ENCODE peak calls at places on chromosomes 2 and 18, in eight cellular contexts. B, N, F, R, P, G, J and D are unnamed samples. For H3K4me1, the result is how much of the 10 kb centered on the place peaks cover.

GRCh38 chr2:90069290-90069894 is 1377.9 kb downstream of the RPIA start:
- DNase-seq in B (peak), N (peak), F (no peak), R (no peak), P (peak), G (no peak), J (peak), D (no peak)

GRCh38 chr2:122960727-122961641 is 1064.1 kb upstream of the CNTNAP5 start:
- DNase-seq in B (no peak), N (peak), F (no peak), R (no peak), P (no peak), G (no peak), J (peak), D (no peak)

GRCh38 chr2:151237422-151238012 is 24.1 kb downstream of the RBM43 start:
- DNase-seq in B (no peak), N (no peak), F (no peak), R (no peak), P (no peak), G (no peak), J (no peak), D (no peak)

GRCh38 chr18:61400714-61401113 is 67.5 kb downstream of the CDH20 start:
- DNase-seq in B (no peak), N (no peak), F (no peak), R (no peak), P (no peak), G (no peak), J (peak), D (no peak)

GRCh38 chr2:160337728-160338127 is 137.7 kb upstream of the ITGB6 start:
- DNase-seq in B (no peak), N (no peak), F (no peak), R (no peak), P (peak), G (no peak), J (no peak), D (no peak)

GRCh38 chr18:28657836-28658410 is 481.0 kb upstream of the CDH2 start:
- DNase-seq in B (no peak), N (no peak), F (no peak), R (no peak), P (no peak), G (peak), J (peak), D (no peak)

GRCh38 chr2:11145350-11145749 is 9.9 kb upstream of the SLC66A3 start:
- DNase-seq in B (no peak), N (no peak), F (no peak), R (no peak), P (no peak), G (no peak), J (no peak), D (no peak)

GRCh38 chr2:97966545-97967215 is 29.1 kb downstream of the TMEM131 start:
- DNase-seq in B (no peak), N (no peak), F (no peak), R (no peak), P (no peak), G (peak), J (no peak), D (no peak)

GRCh38 chr2:23436346-23437099 is 51.5 kb downstream of the KLHL29 start:
- DNase-seq in B (no peak), N (no peak), F (no peak), R (no peak), P (peak), G (no peak), J (no peak), D (peak)

GRCh38 chr2:174878537-174879147 is 114.4 kb upstream of the CHRNA1 start:
- DNase-seq in B (no peak), N (no peak), F (no peak), R (no peak), P (peak), G (no peak), J (peak), D (no peak)

GRCh38 chr2:130328710-130329109 is 14.0 kb upstream of the IMP4 start:
- DNase-seq in B (no peak), N (no peak), F (no peak), R (no peak), P (no peak), G (peak), J (no peak), D (no peak)

GRCh38 chr2:205929445-205930027 is 156.4 kb downstream of the INO80D start:
- DNase-seq in B (no peak), N (no peak), F (no peak), R (no peak), P (no peak), G (no peak), J (no peak), D (no peak)

GRCh38 chr2:109459485-109459884 is 154.3 kb downstream of the SEPTIN10 start:
- DNase-seq in B (no peak), N (no peak), F (no peak), R (no peak), P (no peak), G (no peak), J (no peak), D (no peak)

GRCh38 chr2:64770137-64770780 is 116.5 kb upstream of the SERTAD2 start:
- DNase-seq in B (no peak), N (no peak), F (no peak), R (no peak), P (no peak), G (no peak), J (no peak), D (no peak)

GRCh38 chr2:215521031-215521430 is 85.2 kb upstream of the FN1 start:
- DNase-seq in B (no peak), N (no peak), F (no peak), R (no peak), P (no peak), G (no peak), J (no peak), D (no peak)

GRCh38 chr2:101961287-101962242 is 30.2 kb upstream of the IL1R2 start:
- DNase-seq in B (no peak), N (no peak), F (no peak), R (peak), P (no peak), G (no peak), J (peak), D (no peak)

GRCh38 chr18:21444465-21445023 is 156.0 kb downstream of the ESCO1 start:
- DNase-seq in B (no peak), N (peak), F (no peak), R (no peak), P (peak), G (peak), J (peak), D (no peak)

GRCh38 chr2:157444643-157445040 is 753 bp upstream of the CYTIP start:
- DNase-seq in B (no peak), N (no peak), F (no peak), R (no peak), P (no peak), G (no peak), J (no peak), D (no peak)

GRCh38 chr18:44799422-44800421 is 119.0 kb downstream of the SETBP1 start:
- DNase-seq in B (no peak), N (no peak), F (no peak), R (no peak), P (no peak), G (no peak), J (no peak), D (no peak)

GRCh38 chr18:58176915-58177717 is 133.1 kb downstream of the NEDD4L start:
- DNase-seq in B (no peak), N (peak), F (no peak), R (no peak), P (peak), G (peak), J (peak), D (no peak)

GRCh38 chr2:60359569-60359968 is 193.9 kb downstream of the BCL11A start:
- DNase-seq in B (no peak), N (no peak), F (no peak), R (no peak), P (no peak), G (no peak), J (no peak), D (no peak)

GRCh38 chr18:68399721-68400120 is 315.2 kb downstream of the TMX3 start:
- DNase-seq in B (no peak), N (no peak), F (no peak), R (no peak), P (no peak), G (no peak), J (no peak), D (no peak)

GRCh38 chr18:7608174-7608550 is 41.0 kb downstream of the PTPRM start:
- DNase-seq in B (no peak), N (no peak), F (no peak), R (no peak), P (no peak), G (no peak), J (peak), D (no peak)

GRCh38 chr2:11983401-11983800 is 237.0 kb downstream of the LPIN1 start:
- DNase-seq in B (no peak), N (no peak), F (no peak), R (no peak), P (no peak), G (no peak), J (no peak), D (no peak)

GRCh38 chr2:128379021-128380005 is 60.6 kb upstream of the HS6ST1 start:
- DNase-seq in B (peak), N (no peak), F (no peak), R (peak), P (no peak), G (no peak), J (peak), D (no peak)

GRCh38 chr2:53210538-53210937 is 557.1 kb upstream of the CHAC2 start:
- DNase-seq in B (no peak), N (peak), F (no peak), R (no peak), P (no peak), G (no peak), J (no peak), D (no peak)

GRCh38 chr2:232767866-232768265 is 8.5 kb downstream of the KCNJ13 start:
- DNase-seq in B (no peak), N (no peak), F (no peak), R (no peak), P (no peak), G (no peak), J (no peak), D (no peak)

GRCh38 chr2:58137856-58138255 is 91.2 kb downstream of the VRK2 start:
- DNase-seq in B (no peak), N (no peak), F (no peak), R (peak), P (no peak), G (no peak), J (peak), D (no peak)

GRCh38 chr2:98078699-98079098 is 8.3 kb upstream of the VWA3B start:
- DNase-seq in B (no peak), N (no peak), F (no peak), R (no peak), P (no peak), G (no peak), J (no peak), D (no peak)

GRCh38 chr2:109648041-109648527 is 33.9 kb downstream of the SOWAHC start:
- DNase-seq in B (no peak), N (no peak), F (no peak), R (no peak), P (no peak), G (no peak), J (peak), D (no peak)

GRCh38 chr2:37928377-37928776 is 3.3 kb downstream of the RMDN2 start:
- DNase-seq in B (no peak), N (no peak), F (no peak), R (no peak), P (no peak), G (no peak), J (no peak), D (no peak)

GRCh38 chr2:235940330-235940729 is 227.9 kb downstream of the GBX2 start:
- DNase-seq in B (peak), N (peak), F (no peak), R (peak), P (peak), G (no peak), J (peak), D (no peak)

GRCh38 chr18:60327880-60328589 is 44.5 kb downstream of the MC4R start:
- DNase-seq in B (no peak), N (no peak), F (no peak), R (no peak), P (no peak), G (no peak), J (no peak), D (no peak)

GRCh38 chr18:48825101-48825745 is 125.5 kb downstream of the SMAD7 start:
- DNase-seq in B (no peak), N (no peak), F (no peak), R (peak), P (no peak), G (no peak), J (peak), D (no peak)

GRCh38 chr2:11726384-11726783 is 20.0 kb upstream of the LPIN1 start:
- DNase-seq in B (no peak), N (no peak), F (no peak), R (no peak), P (no peak), G (no peak), J (peak), D (no peak)

GRCh38 chr2:25361261-25362048 is 19.7 kb upstream of the DNMT3A start:
- DNase-seq in B (peak), N (no peak), F (no peak), R (no peak), P (no peak), G (no peak), J (no peak), D (no peak)

GRCh38 chr2:25362564-25363145 is 20.9 kb upstream of the DNMT3A start:
- DNase-seq in B (no peak), N (no peak), F (peak), R (no peak), P (peak), G (no peak), J (no peak), D (no peak)

GRCh38 chr2:25363733-25364132 is 22.0 kb upstream of the DNMT3A start:
- DNase-seq in B (no peak), N (no peak), F (no peak), R (no peak), P (no peak), G (no peak), J (no peak), D (no peak)

GRCh38 chr2:25365241-25365640 is 23.5 kb upstream of the DNMT3A start:
- DNase-seq in B (no peak), N (no peak), F (no peak), R (no peak), P (no peak), G (no peak), J (no peak), D (no peak)

DNA sequence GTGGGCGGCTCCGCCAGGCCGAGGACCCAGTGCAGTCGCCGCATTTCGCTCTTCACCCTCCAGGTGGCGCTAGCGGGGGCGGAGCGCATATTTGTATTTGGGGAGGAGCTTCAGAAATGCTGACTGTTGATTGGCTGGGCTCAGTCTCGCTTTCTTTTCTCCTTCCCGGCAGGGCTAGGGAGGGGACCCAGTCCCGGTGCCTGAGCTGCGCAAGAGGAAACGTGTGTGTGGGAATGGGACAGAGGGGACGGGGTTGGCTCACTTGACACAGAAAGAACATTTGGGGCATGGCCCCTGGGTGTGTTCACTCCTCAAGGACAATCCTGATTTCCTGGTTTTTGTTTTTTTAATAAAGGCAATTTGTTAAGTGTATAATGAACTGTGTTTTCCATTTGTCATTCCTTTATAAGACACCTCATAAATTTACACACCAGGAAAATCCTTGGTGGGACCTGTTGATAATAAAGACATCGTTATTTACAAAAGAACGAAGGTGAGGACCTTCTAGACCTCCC is 20.4 kb upstream of the DNMT3A start:
- DNase-seq in B (peak), N (peak), F (peak), R (peak), P (peak), G (no peak), J (peak), D (peak)
- H3K27ac ChIP-seq in B (no peak), N (peak), F (peak), R (peak), P (no peak), G (peak), J (no peak), D (peak)

GRCh38 chr2:240527153-240527750 is 30.5 kb downstream of the ANKMY1 start:
- DNase-seq in B (no peak), N (no peak), F (no peak), R (no peak), P (no peak), G (no peak), J (no peak), D (no peak)

GRCh38 chr2:240528406-240529040 is 29.3 kb downstream of the ANKMY1 start:
- DNase-seq in B (peak), N (no peak), F (no peak), R (no peak), P (no peak), G (no peak), J (no peak), D (no peak)

GRCh38 chr2:240530181-240530580 is 27.6 kb downstream of the ANKMY1 start:
- DNase-seq in B (peak), N (no peak), F (no peak), R (no peak), P (no peak), G (no peak), J (no peak), D (peak)

GRCh38 chr2:240531038-240531437 is 26.8 kb downstream of the ANKMY1 start:
- DNase-seq in B (no peak), N (no peak), F (no peak), R (no peak), P (no peak), G (no peak), J (no peak), D (no peak)

DNA sequence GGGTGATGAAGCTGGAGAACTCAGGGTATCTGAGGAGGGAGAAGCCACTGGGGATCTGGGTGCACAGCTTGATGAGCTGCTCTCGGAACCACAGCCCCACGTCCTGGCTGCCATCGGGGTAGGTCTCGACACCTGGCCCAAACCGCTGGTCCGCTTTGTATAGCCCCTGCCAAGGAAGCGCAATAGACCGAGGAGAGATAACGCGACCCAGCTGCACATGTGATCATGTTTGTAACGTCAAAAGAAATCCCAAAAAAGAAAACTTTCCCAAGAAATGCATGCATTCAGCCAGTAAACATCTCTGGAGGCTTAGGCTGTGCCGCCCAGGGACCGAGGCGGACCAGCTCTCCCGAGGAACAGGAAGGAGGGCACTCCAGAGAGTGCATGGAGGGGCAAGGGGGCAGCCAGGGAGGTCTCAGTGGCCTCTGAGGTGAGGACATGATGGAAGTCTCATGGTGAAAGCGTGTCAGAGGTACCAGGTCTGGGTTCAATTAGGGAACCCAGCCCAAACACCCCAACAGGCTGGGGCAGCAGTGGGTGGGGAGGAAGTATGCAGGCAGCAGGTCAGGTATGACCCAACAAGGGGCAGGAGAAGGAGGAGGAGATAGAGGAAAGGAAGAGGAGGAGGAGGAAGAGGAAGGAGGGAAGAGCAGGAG is 28.3 kb downstream of the ANKMY1 start:
- DNase-seq in B (peak), N (no peak), F (no peak), R (no peak), P (no peak), G (no peak), J (no peak), D (no peak)
- H3K4me1 ChIP-seq in B (under half), N (under half), F (under half), R (under half), P (under half), G (under half), J (under half), D (under half)

GRCh38 chr2:32627441-32627900 is 379 bp upstream of the TTC27 start:
- DNase-seq in B (no peak), N (peak), F (no peak), R (peak), P (no peak), G (no peak), J (peak), D (no peak)

GRCh38 chr2:32623311-32623706 is 4.5 kb upstream of the TTC27 start:
- DNase-seq in B (no peak), N (no peak), F (no peak), R (no peak), P (no peak), G (no peak), J (no peak), D (no peak)

GRCh38 chr2:32624813-32625212 is 3.0 kb upstream of the TTC27 start:
- DNase-seq in B (no peak), N (no peak), F (no peak), R (no peak), P (no peak), G (no peak), J (no peak), D (no peak)

GRCh38 chr2:32627901-32628645 is at the start of gene TTC27:
- DNase-seq in B (peak), N (peak), F (peak), R (peak), P (peak), G (peak), J (peak), D (peak)

DNA sequence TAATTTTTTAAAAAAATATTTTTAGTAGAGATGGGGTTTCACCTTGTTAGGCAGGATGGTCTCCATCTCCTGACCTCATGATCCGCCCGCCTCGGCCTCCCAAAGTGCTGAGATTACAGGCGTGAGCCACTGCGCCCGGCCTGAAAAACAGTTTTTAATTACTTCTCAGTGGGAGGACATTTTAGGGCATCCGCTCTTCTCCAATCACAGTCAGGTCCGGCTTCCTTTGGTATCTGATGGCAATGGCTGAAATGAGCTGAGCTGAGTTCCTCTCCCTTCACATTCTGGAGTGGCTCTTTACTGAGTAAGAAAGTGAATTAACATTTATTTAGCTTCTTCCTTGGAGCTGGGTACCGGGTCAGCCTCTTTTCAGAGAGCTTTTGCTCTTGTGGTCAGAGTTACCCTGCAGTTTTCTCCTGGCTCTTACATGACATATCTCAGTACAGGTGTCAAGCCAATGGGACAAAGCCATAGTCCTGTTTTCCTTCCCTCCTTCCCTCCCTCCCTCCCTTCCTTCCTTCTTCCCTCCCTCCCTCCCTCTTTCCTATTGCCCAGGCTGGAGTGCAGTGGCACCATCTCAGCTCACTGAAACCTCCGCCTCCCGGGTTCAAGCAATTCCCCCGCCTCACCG is 1.1 kb upstream of the TTC27 start:
- DNase-seq in B (no peak), N (no peak), F (no peak), R (no peak), P (no peak), G (no peak), J (no peak), D (no peak)
- H3K27ac ChIP-seq in B (no peak), N (no peak), F (no peak), R (no peak), P (no peak), G (no peak), J (no peak), D (no peak)

GRCh38 chr2:54597153-54597827 is 126.2 kb upstream of the EML6 start:
- DNase-seq in B (peak), N (no peak), F (no peak), R (peak), P (no peak), G (no peak), J (peak), D (peak)
- H3K4me1 ChIP-seq in B (under half), N (half or more), F (half or more), R (half or more), P (under half), G (under half), J (under half), D (half or more)

DNA sequence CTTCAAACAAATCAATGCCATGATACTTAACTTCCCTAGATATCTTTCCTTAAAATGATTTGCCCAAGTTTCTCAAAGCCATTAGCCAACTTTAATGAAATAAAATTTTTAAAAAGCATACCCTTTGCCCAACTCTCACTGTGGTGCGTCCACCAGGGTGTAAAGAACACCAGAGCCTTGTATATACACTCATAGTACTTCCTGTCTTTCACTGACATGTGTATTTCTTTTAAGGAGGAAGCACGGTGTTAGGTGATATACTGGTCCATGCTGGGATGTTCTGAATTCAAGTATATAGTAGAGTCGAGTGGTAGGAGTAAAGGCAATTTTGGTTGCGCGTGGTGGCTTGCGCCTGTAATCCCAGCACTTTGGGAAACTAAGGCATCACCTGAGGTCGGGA is 22.7 kb downstream of the AAK1 start:
- DNase-seq in B (no peak), N (no peak), F (no peak), R (no peak), P (no peak), G (no peak), J (no peak), D (no peak)
- H3K27ac ChIP-seq in B (no peak), N (no peak), F (no peak), R (no peak), P (no peak), G (no peak), J (peak), D (no peak)